ENCODE peak calls at places on chromosomes 3 and 15, in ten cellular contexts. A is Kasumi-1, I is Caki2, M is foreskin keratinocyte, D is NCI-H69, F is gastrocnemius medialis, O is HepG2, E is A172, W is NCI-H1694, H is choroid plexus epithelial cell. Q is an unnamed sample.

GRCh38 chr3:147007736-147008245 is 398.6 kb downstream of the ZIC4 start:
- DNase-seq in A (no peak), I (no peak), M (no peak), D (no peak), F (no peak), O (no peak), E (no peak), W (no peak), H (no peak), Q (no peak)

GRCh38 chr3:143820466-143821221 is 27.6 kb downstream of the SLC9A9 start:
- DNase-seq in A (no peak), I (no peak), M (no peak), D (no peak), F (no peak), O (no peak), E (peak; percentile 41), W (no peak), H (peak; percentile 34), Q (no peak)

GRCh38 chr3:32460031-32460749 is 42.5 kb downstream of the CMTM6 start:
- DNase-seq in A (peak; percentile 19), I (no peak), M (no peak), D (peak; percentile 72), F (no peak), O (no peak), E (no peak), W (no peak), H (no peak), Q (no peak)

GRCh38 chr3:190076138-190076537 is 44.6 kb downstream of the P3H2 start:
- DNase-seq in A (no peak), I (no peak), M (no peak), D (no peak), F (no peak), O (no peak), E (no peak), W (no peak), H (no peak), Q (no peak)

GRCh38 chr15:95287774-95288173 is 1042.7 kb upstream of the NR2F2 start:
- DNase-seq in A (no peak), I (no peak), M (peak; percentile 32), D (no peak), F (no peak), O (no peak), E (no peak), W (no peak), H (peak; percentile 55), Q (no peak)

GRCh38 chr15:39447431-39447830 is 133.4 kb upstream of the THBS1 start:
- DNase-seq in A (no peak), I (no peak), M (no peak), D (peak; percentile 49), F (no peak), O (no peak), E (no peak), W (no peak), H (peak; percentile 72), Q (no peak)

GRCh38 chr3:170076715-170077238 is 39.0 kb downstream of the GPR160 start:
- DNase-seq in A (peak; percentile 16), I (peak; percentile 37), M (peak; percentile 11), D (no peak), F (no peak), O (peak; percentile 93), E (peak; percentile 10), W (no peak), H (peak; percentile 90), Q (no peak)

GRCh38 chr3:50303038-50303815 is at the start of gene HYAL1:
- DNase-seq in A (no peak), I (no peak), M (no peak), D (no peak), F (peak; percentile 72), O (peak; percentile 91), E (no peak), W (no peak), H (no peak), Q (no peak)

GRCh38 chr3:37307321-37307720 is 132.9 kb upstream of the LRRFIP2 start:
- DNase-seq in A (no peak), I (no peak), M (no peak), D (no peak), F (no peak), O (no peak), E (no peak), W (no peak), H (peak; percentile 16), Q (no peak)

GRCh38 chr3:196431193-196432136 is 762 bp downstream of the UBXN7 start:
- DNase-seq in A (peak; percentile 63), I (peak; percentile 58), M (no peak), D (peak; percentile 65), F (no peak), O (peak; percentile 41), E (peak; percentile 40), W (no peak), H (peak; percentile 79), Q (peak; percentile 61)